ENCODE peak calls at places on chromosomes 11 and 22, in eight cellular contexts. V is A549, L is H1, O is stomach, M is esophagus muscularis mucosa, C is tibial nerve, Z is suprapubic skin, I is transverse colon. P is an unnamed sample.

GRCh38 chr11:65870706-65871681 is 1.6 kb downstream of the EFEMP2 start:
- DNase-seq in V (no peak), L (no peak), O (no peak), M (no peak), C (no peak), Z (no peak), I (no peak), P (no peak)

GRCh38 chr22:46740910-46741785 is 3.1 kb upstream of the CERK start:
- DNase-seq in V (no peak), L (no peak), O (peak; percentile 60), M (no peak), C (no peak), Z (no peak), I (no peak), P (no peak)

GRCh38 chr11:18384157-18384641 is 10.2 kb upstream of the LDHA start:
- DNase-seq in V (peak; percentile 88), L (no peak), O (peak; percentile 63), M (no peak), C (peak; percentile 80), Z (peak; percentile 87), I (peak; percentile 85), P (peak; percentile 68)

GRCh38 chr11:114262681-114263509 is 33.3 kb upstream of the NNMT start:
- DNase-seq in V (peak; percentile 26), L (no peak), O (no peak), M (no peak), C (no peak), Z (no peak), I (no peak), P (no peak)

GRCh38 chr11:95378106-95378505 is 147.1 kb upstream of the SESN3 start:
- DNase-seq in V (no peak), L (no peak), O (no peak), M (no peak), C (no peak), Z (no peak), I (no peak), P (no peak)

GRCh38 chr11:3056296-3057068 is 741 bp downstream of the CARS1 start:
- DNase-seq in V (no peak), L (no peak), O (peak; percentile 54), M (no peak), C (no peak), Z (no peak), I (peak; percentile 37), P (peak; percentile 39)

GRCh38 chr11:82796970-82797594 is 63.4 kb upstream of the FAM181B start:
- DNase-seq in V (no peak), L (no peak), O (no peak), M (no peak), C (peak; percentile 14), Z (no peak), I (peak; percentile 12), P (no peak)

GRCh38 chr11:46290598-46291309 is 13.3 kb downstream of the CREB3L1 start:
- DNase-seq in V (no peak), L (peak; percentile 77), O (peak; percentile 79), M (no peak), C (peak; percentile 95), Z (peak; percentile 96), I (peak; percentile 76), P (peak; percentile 99)

GRCh38 chr11:76455331-76455730 is 10.5 kb downstream of the EMSY start:
- DNase-seq in V (no peak), L (peak; percentile 91), O (no peak), M (no peak), C (no peak), Z (no peak), I (no peak), P (no peak)

GRCh38 chr11:91158901-91159537 is 936.2 kb upstream of the CHORDC1 start:
- DNase-seq in V (no peak), L (no peak), O (no peak), M (no peak), C (no peak), Z (no peak), I (no peak), P (no peak)

GRCh38 chr11:78200553-78200952 is 11.8 kb downstream of the USP35 start:
- DNase-seq in V (no peak), L (no peak), O (no peak), M (no peak), C (no peak), Z (no peak), I (no peak), P (peak; percentile 19)

GRCh38 chr11:78199653-78200015 is 10.9 kb downstream of the USP35 start:
- DNase-seq in V (no peak), L (no peak), O (no peak), M (no peak), C (no peak), Z (no peak), I (no peak), P (peak; percentile 17)

GRCh38 chr11:78200061-78200460 is 11.3 kb downstream of the USP35 start:
- DNase-seq in V (no peak), L (no peak), O (no peak), M (no peak), C (no peak), Z (no peak), I (no peak), P (no peak)

GRCh38 chr11:78197816-78198215 is 9.1 kb downstream of the USP35 start:
- DNase-seq in V (no peak), L (no peak), O (no peak), M (no peak), C (no peak), Z (no peak), I (no peak), P (peak; percentile 32)

GRCh38 chr11:78199015-78199652 is 10.4 kb downstream of the USP35 start:
- DNase-seq in V (no peak), L (no peak), O (no peak), M (no peak), C (no peak), Z (no peak), I (no peak), P (no peak)
- H3K4me3 ChIP-seq in V (no peak overlapping the region), L (no peak overlapping the region), O (no peak overlapping the region), M (no peak overlapping the region), C (no peak overlapping the region), Z (no peak overlapping the region), I (no peak overlapping the region), P (no peak overlapping the region)

DNA sequence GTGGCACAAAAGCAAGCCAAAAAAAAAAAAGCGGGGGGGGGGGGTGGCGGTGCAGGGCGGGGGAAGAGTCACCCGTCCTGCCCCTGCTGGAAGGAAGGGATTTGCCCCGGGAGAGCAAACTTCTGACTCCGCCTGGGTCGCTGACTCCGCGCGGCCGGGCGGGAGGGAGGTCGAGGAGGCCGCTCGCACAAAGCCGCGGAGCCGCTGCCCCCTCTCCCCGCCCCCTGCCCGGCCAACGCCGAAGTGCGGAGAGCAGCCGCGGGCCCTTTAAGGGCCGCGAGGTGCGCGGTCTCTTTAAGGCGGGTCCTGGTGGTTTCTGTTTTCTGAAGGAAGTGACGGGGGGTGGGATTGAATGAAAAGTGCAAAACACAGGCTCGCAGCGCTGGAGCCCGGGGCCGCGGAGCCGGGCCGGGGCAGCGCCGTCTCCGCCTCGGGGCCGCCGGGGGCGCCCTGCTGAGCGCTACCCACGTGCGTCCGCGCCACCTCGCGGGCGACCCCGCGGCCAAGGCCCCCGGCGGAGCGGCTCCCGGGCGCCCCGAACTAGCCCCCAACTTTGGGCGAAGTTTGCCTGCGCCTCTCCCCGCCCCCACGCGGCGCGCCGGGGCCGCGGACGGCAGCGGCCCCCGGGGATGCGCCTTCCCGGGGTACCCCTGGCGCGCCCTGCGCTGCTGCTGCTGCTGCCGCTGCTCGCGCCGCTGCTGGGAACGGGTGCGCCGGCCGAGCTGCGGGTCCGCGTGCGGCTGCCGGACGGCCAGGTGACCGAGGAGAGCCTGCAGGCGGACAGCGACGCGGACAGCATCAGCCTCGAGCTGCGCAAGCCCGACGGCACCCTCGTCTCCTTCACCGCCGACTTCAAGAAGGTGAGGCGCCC is at the start of gene OAF:
- DNase-seq in V (peak; percentile 65), L (peak; percentile 58), O (peak; percentile 64), M (no peak), C (peak; percentile 73), Z (no peak), I (peak; percentile 73), P (peak; percentile 76)
- TF ChIP-seq POLR2A in V (no peak), L (no peak), O (no peak), M (no peak), C (peak; percentile 52), Z (no peak), I (peak; percentile 51), P (peak; percentile 24)

DNA sequence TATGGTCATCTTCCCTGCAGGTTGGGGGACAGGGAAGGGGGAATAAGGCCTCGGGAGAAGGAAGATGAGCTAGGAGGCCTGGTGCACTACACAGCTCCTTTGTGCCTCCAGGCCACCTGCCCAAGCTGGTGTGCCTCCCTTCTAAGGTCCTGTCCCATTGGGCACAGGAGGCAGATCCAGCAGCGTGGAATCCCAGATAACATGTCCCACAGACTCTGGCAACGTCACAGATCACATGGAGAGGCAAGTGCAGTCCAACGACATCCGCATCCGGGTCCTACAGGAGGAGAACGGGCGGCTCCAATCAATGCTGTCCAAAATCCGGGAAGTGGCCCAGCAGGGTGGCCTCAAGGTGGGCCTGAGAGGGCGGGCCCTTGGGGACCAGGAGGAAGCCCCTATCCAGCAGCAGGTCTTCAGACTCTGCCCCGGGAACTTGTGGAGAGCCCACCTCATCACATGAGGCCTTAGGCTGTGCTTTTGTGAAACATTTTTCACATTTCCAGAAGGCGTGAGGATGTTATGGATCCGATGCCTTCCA is 11.8 kb downstream of the RNF215 start:
- DNase-seq in V (no peak), L (no peak), O (no peak), M (no peak), C (no peak), Z (no peak), I (no peak), P (no peak)
- TF ChIP-seq EP300 in V (no peak), L (no peak), O (no peak), M (no peak), C (no peak), Z (no peak), I (no peak), P (no peak)

GRCh38 chr11:67404515-67405195 is 772 bp downstream of the TBC1D10C start:
- DNase-seq in V (no peak), L (no peak), O (no peak), M (no peak), C (no peak), Z (no peak), I (no peak), P (no peak)

GRCh38 chr11:67405196-67405567 is 1.3 kb downstream of the TBC1D10C start:
- DNase-seq in V (no peak), L (no peak), O (no peak), M (no peak), C (no peak), Z (no peak), I (no peak), P (no peak)

GRCh38 chr11:67406969-67407699 is 3.3 kb downstream of the TBC1D10C start:
- DNase-seq in V (no peak), L (no peak), O (no peak), M (no peak), C (no peak), Z (no peak), I (no peak), P (no peak)

GRCh38 chr11:67406420-67406968 is 2.6 kb downstream of the TBC1D10C start:
- DNase-seq in V (no peak), L (no peak), O (no peak), M (no peak), C (no peak), Z (no peak), I (no peak), P (no peak)

DNA sequence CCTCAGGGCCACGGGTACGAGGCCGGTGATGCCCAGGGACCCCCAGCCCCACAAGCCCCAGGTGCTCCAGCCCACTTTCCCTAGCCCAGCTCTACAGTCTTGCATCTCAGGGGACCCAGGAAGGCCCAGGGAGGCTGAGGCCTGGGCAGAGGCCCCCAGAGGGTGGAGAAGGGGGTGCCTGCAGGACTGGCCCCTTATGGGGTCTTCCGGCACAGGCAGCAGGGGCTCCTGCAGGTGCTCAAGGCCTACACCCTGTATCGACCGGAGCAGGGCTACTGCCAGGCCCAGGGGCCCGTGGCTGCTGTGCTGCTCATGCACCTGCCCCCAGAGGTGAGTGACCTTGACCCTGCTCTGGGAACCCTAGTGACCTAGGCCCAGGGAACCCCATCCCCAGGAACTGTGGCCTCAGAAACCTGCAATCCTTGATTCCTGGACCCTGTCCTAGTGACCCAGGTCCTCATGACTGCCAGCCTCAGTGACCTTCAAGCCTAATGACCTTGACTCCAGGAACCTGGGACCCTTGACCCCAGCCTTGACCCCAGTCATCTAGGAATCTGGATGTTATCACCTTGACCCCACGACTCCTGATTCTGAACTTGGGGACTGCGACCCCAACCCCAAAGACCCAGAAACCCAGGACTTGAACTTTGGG is 1.9 kb downstream of the TBC1D10C start:
- DNase-seq in V (no peak), L (no peak), O (no peak), M (no peak), C (no peak), Z (no peak), I (no peak), P (no peak)
- H3K4me3 ChIP-seq in V (no peak overlapping the region), L (no peak overlapping the region), O (peak overlapping the region; percentile 42), M (no peak overlapping the region), C (no peak overlapping the region), Z (no peak overlapping the region), I (no peak overlapping the region), P (no peak overlapping the region)